ENCODE peak calls at places on chromosomes 7 and 10, in five cellular contexts. G, D, B, R and C are unnamed samples.

GRCh38 chr7:107327986-107328569 is 141.8 kb upstream of the GPR22 start:
- DNase-seq in D (no peak), B (no peak), G (no peak), R (no peak), C (no peak)

GRCh38 chr7:128836729-128837348 is 6.6 kb downstream of the FLNC start:
- DNase-seq in B (no peak), R (peak), G (no peak), D (no peak), C (peak)

GRCh38 chr7:6279341-6279740 is 6.9 kb upstream of the CYTH3 start:
- DNase-seq in R (no peak), D (no peak), B (no peak), G (no peak), C (no peak)

GRCh38 chr10:6037975-6038624 is 24.1 kb downstream of the IL2RA start:
- DNase-seq in G (no peak), R (no peak), B (peak), D (no peak), C (no peak)

GRCh38 chr10:132360766-132361447 is 28.9 kb downstream of the LRRC27 start:
- DNase-seq in D (peak), B (peak), G (no peak), R (no peak), C (no peak)

GRCh38 chr10:50554995-50555568 is 68.7 kb downstream of the SGMS1 start:
- DNase-seq in D (no peak), R (no peak), B (no peak), G (no peak), C (no peak)

GRCh38 chr7:117251687-117252086 is 71.2 kb downstream of the WNT2 start:
- DNase-seq in R (no peak), D (no peak), G (no peak), B (no peak), C (no peak)

GRCh38 chr7:131370523-131370968 is 42.9 kb downstream of the MKLN1 start:
- DNase-seq in R (no peak), G (no peak), D (no peak), B (no peak), C (no peak)

GRCh38 chr10:33038672-33039071 is 80.6 kb upstream of the ITGB1 start:
- DNase-seq in R (no peak), G (no peak), D (no peak), B (no peak), C (no peak)

GRCh38 chr7:52917982-52918578 is 117.4 kb upstream of the POM121L12 start:
- DNase-seq in G (no peak), R (no peak), B (no peak), D (no peak), C (no peak)

GRCh38 chr7:69204936-69205335 is 393.3 kb upstream of the AUTS2 start:
- DNase-seq in D (no peak), G (no peak), R (no peak), B (no peak), C (no peak)

GRCh38 chr7:147196476-147196875 is 1079.9 kb downstream of the CNTNAP2 start:
- DNase-seq in B (no peak), G (no peak), R (no peak), D (no peak), C (no peak)

GRCh38 chr7:95955748-95956147 is 183.4 kb downstream of the DYNC1I1 start:
- DNase-seq in D (no peak), R (no peak), B (no peak), G (no peak), C (no peak)

GRCh38 chr10:19656420-19657042 is 159.7 kb upstream of the PLXDC2 start:
- DNase-seq in B (no peak), D (no peak), G (no peak), R (no peak), C (no peak)

GRCh38 chr10:33236916-33237315 is 97.6 kb downstream of the NRP1 start:
- DNase-seq in R (no peak), B (no peak), G (no peak), D (no peak), C (no peak)

GRCh38 chr10:125021686-125022374 is 79.9 kb downstream of the ZRANB1 start:
- DNase-seq in D (no peak), B (no peak), G (no peak), R (peak), C (no peak)

GRCh38 chr10:66746246-66746645 is 179.6 kb upstream of the LRRTM3 start:
- DNase-seq in G (no peak), R (no peak), D (no peak), B (no peak), C (no peak)

GRCh38 chr10:124249196-124249595 is 155.8 kb upstream of the CHST15 start:
- DNase-seq in R (no peak), G (no peak), D (no peak), B (no peak), C (no peak)

GRCh38 chr10:73119952-73120351 is 9.7 kb downstream of the NUDT13 start:
- DNase-seq in G (no peak), D (no peak), B (no peak), R (no peak), C (no peak)

GRCh38 chr10:73113543-73113942 is 3.3 kb downstream of the NUDT13 start:
- DNase-seq in R (no peak), B (no peak), G (no peak), D (no peak), C (no peak)

GRCh38 chr10:73117976-73118743 is 7.9 kb downstream of the NUDT13 start:
- DNase-seq in D (no peak), B (no peak), G (no peak), R (no peak), C (no peak)

GRCh38 chr10:73116017-73116416 is 5.8 kb downstream of the NUDT13 start:
- DNase-seq in B (no peak), R (no peak), D (no peak), G (no peak), C (no peak)

DNA sequence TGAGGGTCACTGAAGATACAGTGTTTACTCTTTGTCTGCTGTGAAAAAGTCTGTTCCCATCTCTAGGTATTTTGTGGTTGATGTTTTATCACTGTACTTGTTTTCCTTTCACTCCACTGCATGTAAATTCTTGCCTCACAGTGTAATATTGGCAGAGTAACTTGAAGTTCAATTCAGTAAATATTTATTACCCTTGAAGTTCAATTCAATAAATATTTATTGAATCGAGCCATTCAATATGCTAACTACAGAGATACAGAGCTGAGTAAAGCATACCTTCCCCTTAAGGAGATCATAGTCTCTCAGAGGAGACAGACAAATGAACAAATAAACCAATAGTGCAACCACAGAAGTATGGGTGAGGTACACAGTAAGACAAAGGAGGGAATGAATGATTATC is 9.2 kb downstream of the NUDT13 start:
- DNase-seq in D (no peak), R (no peak), G (no peak), B (no peak), C (no peak)
- H3K27ac ChIP-seq in D (no peak), R (no peak), G (no peak), B (no peak), C (no peak)

GRCh38 chr7:90611115-90611514 is 15.0 kb downstream of the CDK14 start:
- DNase-seq in G (no peak), R (no peak), B (no peak), D (no peak), C (no peak)

GRCh38 chr7:90613088-90613498 is 17.0 kb downstream of the CDK14 start:
- DNase-seq in R (no peak), B (no peak), G (no peak), D (no peak), C (no peak)

GRCh38 chr7:90607196-90607595 is 11.1 kb downstream of the CDK14 start:
- DNase-seq in R (no peak), D (no peak), G (no peak), B (no peak), C (no peak)

GRCh38 chr7:90605055-90605454 is 8.9 kb downstream of the CDK14 start:
- DNase-seq in D (no peak), B (no peak), R (no peak), G (no peak), C (no peak)

DNA sequence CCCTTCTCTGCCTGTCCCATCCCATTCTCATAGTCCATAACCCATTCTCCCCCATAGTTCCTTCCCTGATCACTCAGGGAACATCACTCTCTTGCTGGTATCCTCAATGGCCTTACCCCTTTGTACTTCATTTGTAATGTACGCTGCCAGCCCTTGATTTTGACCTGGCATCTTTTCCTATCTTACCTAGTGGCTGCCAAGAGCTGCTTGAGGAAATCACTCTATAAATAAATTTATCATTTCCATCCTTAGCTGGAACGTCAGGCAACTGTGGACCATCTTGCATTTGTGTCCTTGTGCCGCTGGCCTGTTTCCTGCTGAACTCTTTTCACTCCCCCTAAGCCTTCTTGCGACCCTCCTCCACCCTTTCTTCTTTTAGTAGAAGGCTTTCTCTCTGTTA is 14.0 kb downstream of the CDK14 start:
- DNase-seq in B (no peak), D (no peak), G (no peak), R (no peak), C (no peak)
- H3K27ac ChIP-seq in B (no peak), D (no peak), G (no peak), R (peak), C (no peak)

GRCh38 chr7:125878990-125879389 is 949.4 kb upstream of the POT1 start:
- DNase-seq in B (no peak), R (no peak), G (no peak), D (no peak), C (no peak)
- H3K27ac ChIP-seq in B (no peak), R (no peak), G (no peak), D (no peak), C (no peak)

GRCh38 chr7:44441079-44441478 is 49.4 kb downstream of the NUDCD3 start:
- DNase-seq in R (no peak), G (no peak), D (no peak), B (no peak), C (no peak)

GRCh38 chr7:44440577-44441078 is 49.8 kb downstream of the NUDCD3 start:
- DNase-seq in D (no peak), B (no peak), G (no peak), R (no peak), C (no peak)

GRCh38 chr7:44439933-44440332 is 50.5 kb downstream of the NUDCD3 start:
- DNase-seq in R (no peak), B (no peak), G (no peak), D (no peak), C (no peak)

GRCh38 chr7:44434201-44434600 is 56.3 kb downstream of the NUDCD3 start:
- DNase-seq in R (no peak), D (no peak), B (no peak), G (no peak), C (peak)

DNA sequence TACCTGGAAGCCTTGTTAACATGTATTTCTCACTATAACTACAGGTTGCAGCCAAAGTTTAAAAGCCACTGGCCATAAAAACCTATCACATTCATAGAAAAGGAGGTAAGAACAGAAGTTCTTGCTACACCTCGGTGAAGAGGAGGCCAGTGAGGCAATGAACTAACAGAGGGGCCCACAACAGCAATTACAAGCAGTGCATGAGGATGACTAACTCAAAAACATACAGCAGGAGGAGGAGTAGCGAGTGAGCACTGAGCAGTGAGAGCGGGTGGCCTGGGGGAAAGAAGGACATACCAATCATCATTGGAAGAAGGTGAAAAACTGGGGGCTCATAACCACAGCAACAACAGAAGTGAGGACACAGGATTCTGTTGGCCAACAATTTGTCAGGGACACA is 51.6 kb downstream of the NUDCD3 start:
- DNase-seq in G (no peak), B (no peak), D (no peak), R (no peak), C (no peak)
- H3K27ac ChIP-seq in G (no peak), B (no peak), D (no peak), R (no peak), C (no peak)

DNA sequence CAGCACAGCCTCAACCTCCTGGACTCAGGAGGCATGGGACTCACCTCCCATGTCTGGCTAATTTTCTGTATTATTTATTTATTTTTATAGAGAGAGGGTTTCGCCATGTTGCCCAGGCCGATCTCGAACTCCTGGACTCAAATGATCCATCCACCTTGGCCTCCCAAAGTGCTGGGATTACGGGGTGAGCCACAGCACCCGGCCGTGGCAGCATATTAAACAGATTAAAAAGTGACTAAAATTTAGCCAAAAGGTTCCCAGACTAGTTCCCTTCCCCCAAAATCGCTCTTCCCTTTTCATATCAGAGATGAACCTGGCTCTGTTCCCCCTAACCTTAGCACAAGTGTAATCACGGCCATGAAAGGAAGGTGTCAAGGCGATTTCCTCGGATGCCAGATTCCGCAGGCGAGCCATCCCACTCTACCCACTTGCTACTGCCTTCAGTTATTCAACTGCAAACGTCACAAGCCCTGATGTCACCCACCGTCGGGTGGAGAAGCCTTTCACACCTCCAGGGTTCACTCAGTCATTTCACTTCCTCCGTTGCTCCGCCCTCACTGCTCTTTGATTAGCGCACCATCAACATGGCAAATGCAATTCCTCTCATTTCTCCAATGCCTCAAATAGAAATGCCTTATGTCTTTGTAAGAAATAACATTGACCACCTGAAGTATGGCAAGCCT is 104.7 kb upstream of the RHEB start:
- DNase-seq in D (no peak), B (no peak), G (no peak), R (peak), C (peak)
- H3K27ac ChIP-seq in D (no peak), B (no peak), G (no peak), R (peak), C (no peak)

GRCh38 chr10:17181751-17182150 is 19.7 kb downstream of the TRDMT1 start:
- DNase-seq in G (no peak), B (no peak), R (no peak), D (no peak), C (no peak)
- H3K27ac ChIP-seq in G (no peak), B (no peak), R (no peak), D (no peak), C (no peak)

DNA sequence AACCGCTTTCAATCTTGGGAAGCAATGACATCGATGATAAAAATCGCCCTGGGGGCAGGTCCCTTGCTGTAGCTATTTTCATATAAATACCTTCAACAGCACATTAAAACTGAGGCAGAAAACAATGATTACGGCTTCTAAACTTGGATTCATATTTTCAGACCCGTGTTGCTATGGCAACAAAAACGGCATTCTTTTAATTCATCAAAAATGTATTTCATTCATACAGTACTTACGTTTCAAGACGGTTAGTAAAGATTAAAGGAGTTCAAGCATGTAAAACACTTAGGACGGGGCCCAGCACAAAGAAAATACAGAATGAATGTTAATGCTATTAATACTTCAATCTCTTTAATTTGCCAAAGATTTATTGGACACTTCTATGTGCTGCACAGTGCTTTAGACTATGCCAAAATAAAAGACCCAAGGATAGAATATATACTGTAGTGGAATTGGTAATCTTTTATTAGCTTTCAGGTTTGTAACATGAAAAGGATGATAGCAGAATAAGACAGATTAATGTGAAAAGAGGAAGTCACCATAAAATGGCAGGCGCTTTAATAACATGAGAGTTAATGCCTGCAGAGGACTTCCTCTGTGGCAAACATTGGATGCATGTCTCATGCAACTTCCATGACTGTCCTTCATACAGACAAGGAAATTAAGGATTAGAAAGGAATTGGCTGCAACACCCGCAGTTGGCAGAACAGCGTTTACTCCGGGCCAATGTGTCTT is 201.6 kb upstream of the KLF6 start:
- DNase-seq in R (no peak), G (no peak), B (no peak), D (no peak), C (no peak)
- H3K27ac ChIP-seq in R (no peak), G (no peak), B (no peak), D (no peak), C (no peak)

GRCh38 chr7:50348469-50349162 is 44.1 kb downstream of the IKZF1 start:
- DNase-seq in R (no peak), D (no peak), B (no peak), G (no peak), C (no peak)
- H3K27ac ChIP-seq in R (no peak), D (no peak), B (no peak), G (no peak), C (no peak)

DNA sequence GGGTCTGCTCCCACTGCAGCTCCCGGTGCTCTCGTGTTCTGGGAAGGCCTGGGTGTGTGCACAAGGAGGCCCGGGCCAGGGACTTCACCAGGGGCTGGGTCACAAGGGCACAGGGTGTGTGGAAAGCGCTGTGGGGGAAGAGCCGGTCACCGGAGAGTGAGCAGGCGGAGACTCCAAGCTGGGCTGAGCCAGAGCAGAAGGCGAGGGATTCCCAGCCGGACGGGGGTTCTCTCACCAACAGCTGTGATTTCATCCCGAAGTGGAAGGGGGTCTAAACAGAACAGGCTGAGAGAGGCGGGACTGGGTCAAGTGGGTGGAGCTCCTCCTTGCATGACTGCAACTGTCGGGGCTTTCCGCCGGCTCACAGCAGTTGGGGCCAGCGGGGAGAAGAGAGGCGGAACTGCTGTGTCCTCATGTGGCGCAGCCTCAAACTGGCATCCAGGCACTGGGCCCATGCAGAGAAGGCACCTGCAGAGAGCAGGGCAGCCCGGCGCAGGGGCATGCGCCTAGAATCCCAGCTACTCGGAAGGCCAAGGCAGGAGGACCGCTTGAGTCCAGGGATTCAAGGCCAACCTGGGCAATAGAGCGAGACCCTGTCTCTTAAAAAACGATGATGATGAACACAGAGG is 7.6 kb upstream of the ORAI2 start:
- DNase-seq in D (peak), G (no peak), B (peak), R (peak), C (no peak)
- H3K27ac ChIP-seq in D (peak), G (no peak), B (peak), R (no peak), C (peak)